ENCODE peak calls at places on chromosome 22, in six cellular contexts. F, D, B, V, P and G are unnamed samples. For H3K4me1, the result is how much of the 10 kb centered on the place peaks cover.

GRCh38 chr22:34004058-34004457 is 83.8 kb upstream of the LARGE1 start:
- DNase-seq in F (no peak), P (no peak), B (no peak), V (no peak), D (no peak), G (peak)

GRCh38 chr22:40029189-40029890 is 34.6 kb downstream of the FAM83F start:
- DNase-seq in V (no peak), B (peak), P (peak), F (no peak), D (no peak), G (no peak)

GRCh38 chr22:21569459-21570161 is 2.1 kb downstream of the UBE2L3 start:
- DNase-seq in F (no peak), P (peak), V (no peak), D (no peak), B (no peak), G (no peak)

GRCh38 chr22:20811971-20812660 is 38.2 kb downstream of the SERPIND1 start:
- DNase-seq in V (no peak), P (no peak), B (no peak), D (no peak), F (no peak), G (no peak)

GRCh38 chr22:44616882-44617655 is 84.9 kb upstream of the PRR5 start:
- DNase-seq in F (no peak), P (no peak), D (no peak), B (peak), V (no peak), G (no peak)

GRCh38 chr22:38249803-38250641 is 22.8 kb downstream of the TMEM184B start:
- DNase-seq in D (no peak), P (no peak), F (no peak), B (no peak), V (no peak), G (no peak)

GRCh38 chr22:19429950-19430889 is 1.3 kb downstream of the HIRA start:
- DNase-seq in B (no peak), F (no peak), V (peak), D (peak), P (peak), G (peak)

GRCh38 chr22:40396882-40397281 is 26.5 kb downstream of the SGSM3 start:
- DNase-seq in D (peak), P (peak), F (peak), B (no peak), V (peak), G (no peak)

GRCh38 chr22:31046591-31047226 is 34.4 kb upstream of the SMTN start:
- DNase-seq in D (peak), B (peak), P (no peak), V (peak), F (peak), G (peak)

GRCh38 chr22:37077802-37078448 is 26.4 kb downstream of the KCTD17 start:
- DNase-seq in F (no peak), P (peak), D (peak), B (peak), V (peak), G (peak)

GRCh38 chr22:43980996-43981395 is 25.8 kb downstream of the SAMM50 start:
- DNase-seq in V (no peak), F (no peak), P (no peak), B (no peak), D (no peak), G (no peak)

GRCh38 chr22:38414009-38414395 is 41.0 kb downstream of the KCNJ4 start:
- DNase-seq in P (no peak), D (no peak), F (no peak), B (peak), V (peak), G (peak)

GRCh38 chr22:24594569-24595120 is 1.8 kb upstream of the LRRC75B start:
- DNase-seq in V (peak), B (no peak), P (no peak), D (no peak), F (no peak), G (no peak)

GRCh38 chr22:34115722-34116121 is 195.4 kb upstream of the LARGE1 start:
- DNase-seq in P (no peak), F (no peak), V (no peak), B (no peak), D (no peak), G (no peak)

GRCh38 chr22:39517470-39517869 is 2.9 kb upstream of the ATF4 start:
- DNase-seq in D (no peak), P (no peak), F (no peak), B (no peak), V (no peak), G (no peak)

GRCh38 chr22:43511276-43511910 is 99.6 kb downstream of the MPPED1 start:
- DNase-seq in V (no peak), F (no peak), D (no peak), B (no peak), P (no peak), G (no peak)

GRCh38 chr22:24503137-24503850 is 8.2 kb downstream of the UPB1 start:
- DNase-seq in P (peak), B (peak), F (peak), D (peak), V (no peak), G (no peak)

GRCh38 chr22:49934144-49934890 is 15.9 kb downstream of the CRELD2 start:
- DNase-seq in D (no peak), P (no peak), F (peak), B (peak), V (peak), G (peak)

GRCh38 chr22:50010676-50011446 is 1.7 kb downstream of the IL17REL start:
- DNase-seq in P (no peak), B (no peak), V (no peak), F (no peak), D (no peak), G (no peak)

GRCh38 chr22:41925783-41926460 is 684 bp downstream of the TNFRSF13C start:
- DNase-seq in F (no peak), P (peak), D (peak), B (peak), V (peak), G (no peak)

GRCh38 chr22:41922940-41923594 is 3.5 kb downstream of the TNFRSF13C start:
- DNase-seq in P (no peak), F (no peak), B (no peak), V (no peak), D (no peak), G (no peak)

GRCh38 chr22:41922336-41922735 is 4.3 kb downstream of the TNFRSF13C start:
- DNase-seq in V (no peak), B (no peak), D (no peak), P (no peak), F (no peak), G (no peak)

GRCh38 chr22:41920271-41920976 is 5.5 kb upstream of the SHISA8 start:
- DNase-seq in P (no peak), F (no peak), B (no peak), V (no peak), D (no peak), G (no peak)

GRCh38 chr22:41923595-41924276 is 2.9 kb downstream of the TNFRSF13C start:
- DNase-seq in F (no peak), V (no peak), P (no peak), D (no peak), B (no peak), G (no peak)
- H3K4me1 ChIP-seq in F (under half), V (under half), P (under half), D (under half), B (under half), G (under half)

GRCh38 chr22:46773074-46773473 is 10.6 kb downstream of the TBC1D22A start:
- DNase-seq in F (no peak), B (no peak), D (no peak), P (no peak), V (no peak), G (no peak)
- H3K4me1 ChIP-seq in F (under half), B (half or more), D (under half), P (under half), V (under half), G (under half)

GRCh38 chr22:32998373-32998772 is 59.8 kb downstream of the SYN3 start:
- DNase-seq in P (no peak), B (no peak), F (no peak), D (no peak), V (no peak), G (no peak)
- H3K4me1 ChIP-seq in P (under half), B (under half), F (under half), D (under half), V (under half), G (under half)

GRCh38 chr22:41917906-41918791 is 3.3 kb upstream of the SHISA8 start:
- DNase-seq in P (no peak), F (no peak), B (peak), V (no peak), D (no peak), G (no peak)
- H3K4me1 ChIP-seq in P (under half), F (under half), B (under half), V (under half), D (under half), G (under half)

DNA sequence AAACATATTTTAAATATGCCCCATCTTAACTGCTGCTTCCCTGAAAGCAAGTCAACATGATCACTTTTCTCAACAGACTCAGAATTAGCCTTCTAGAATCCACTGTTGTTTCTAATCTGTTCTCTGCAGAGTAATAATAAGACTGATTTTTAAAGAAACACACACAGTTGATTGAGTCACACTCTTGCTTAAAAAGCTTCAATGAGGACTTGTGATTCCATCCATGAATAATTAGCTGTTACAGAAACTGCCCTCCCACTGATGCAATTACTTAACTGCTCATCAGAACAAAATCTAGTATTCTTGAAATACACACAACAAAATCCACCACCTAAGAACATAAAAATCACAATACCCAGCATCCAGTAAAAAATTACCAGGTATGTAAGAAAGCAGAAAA is 100.5 kb upstream of the TIMP3 start:
- DNase-seq in V (no peak), B (no peak), P (no peak), F (no peak), D (no peak), G (no peak)
- H3K4me1 ChIP-seq in V (under half), B (under half), P (under half), F (under half), D (under half), G (under half)

DNA sequence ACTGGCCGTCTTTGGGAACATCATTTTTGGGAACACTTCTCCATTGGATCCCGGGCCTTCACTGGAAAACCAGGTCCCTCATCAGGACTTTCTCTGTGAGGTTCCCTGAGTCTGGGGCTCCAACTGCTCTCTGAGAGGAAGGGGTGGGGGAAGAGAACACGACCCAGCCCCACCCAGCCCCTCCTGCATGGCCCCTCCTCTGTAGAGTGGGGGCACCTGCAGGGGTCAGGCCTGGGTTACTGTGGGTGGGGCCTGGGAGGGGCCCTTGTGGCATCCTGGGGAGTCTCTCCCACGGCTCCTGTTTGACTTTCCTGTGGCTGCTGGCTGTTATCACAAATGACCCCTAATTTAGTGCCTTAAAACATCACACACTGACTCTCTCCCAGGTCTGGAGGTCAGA is 36.3 kb downstream of the IGLL5 start:
- DNase-seq in B (no peak), P (no peak), F (no peak), D (no peak), V (no peak), G (peak)
- H3K4me1 ChIP-seq in B (under half), P (under half), F (under half), D (under half), V (under half), G (under half)

GRCh38 chr22:46072030-46072881 is 78.1 kb upstream of the PPARA start:
- DNase-seq in P (peak), F (no peak), B (peak), V (peak), D (peak), G (peak)

GRCh38 chr22:46070215-46070721 is 80.1 kb upstream of the PPARA start:
- DNase-seq in F (peak), P (peak), D (peak), V (peak), B (peak), G (peak)

GRCh38 chr22:46070722-46071450 is 79.4 kb upstream of the PPARA start:
- DNase-seq in D (peak), F (no peak), B (peak), P (peak), V (peak), G (peak)

GRCh38 chr22:46072981-46073682 is 77.2 kb upstream of the PPARA start:
- DNase-seq in P (no peak), D (no peak), F (no peak), V (peak), B (peak), G (peak)

DNA sequence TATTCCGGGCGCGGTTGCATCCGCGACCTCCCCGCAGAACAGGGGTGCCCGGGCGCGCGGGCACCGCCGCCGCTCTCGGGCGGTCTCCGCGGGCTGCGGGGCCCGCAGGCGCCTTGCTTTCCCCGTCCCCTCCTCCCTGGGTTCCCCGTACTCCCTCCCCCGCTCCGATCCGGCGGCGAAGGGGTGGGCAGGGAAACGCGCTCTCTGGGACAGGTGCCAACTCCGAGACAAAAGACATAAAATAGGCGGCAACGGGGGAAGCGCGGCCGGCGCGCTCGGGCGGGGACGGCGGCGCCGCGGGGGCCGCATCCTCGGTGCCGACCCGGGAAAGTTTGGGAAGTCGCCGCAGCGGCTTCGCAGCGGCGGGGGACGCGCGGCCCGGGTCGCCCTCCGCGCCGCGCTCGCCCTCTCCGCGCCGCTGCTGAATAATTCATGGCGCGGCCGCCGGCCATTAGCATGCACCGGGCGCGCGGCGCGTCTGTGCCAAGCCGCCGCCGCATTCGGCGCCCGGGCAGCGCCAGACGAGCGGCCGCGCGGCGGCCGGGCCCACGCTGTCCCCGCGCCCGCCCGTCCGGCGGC is 78.8 kb upstream of the PPARA start:
- DNase-seq in P (peak), B (peak), D (peak), F (peak), V (peak), G (peak)
- H3K4me1 ChIP-seq in P (under half), B (under half), D (under half), F (under half), V (under half), G (under half)

GRCh38 chr22:28243539-28243938 is 324.5 kb upstream of the PITPNB start:
- DNase-seq in V (no peak), P (no peak), B (no peak), F (no peak), D (no peak), G (no peak)
- H3K4me1 ChIP-seq in V (under half), P (under half), B (under half), F (under half), D (under half), G (under half)

GRCh38 chr22:48343461-48343860 is 1484.2 kb downstream of the BRD1 start:
- DNase-seq in B (peak), D (no peak), V (no peak), P (no peak), F (no peak), G (no peak)

GRCh38 chr22:48340191-48340590 is 1487.5 kb downstream of the BRD1 start:
- DNase-seq in B (peak), V (no peak), D (no peak), F (no peak), P (no peak), G (no peak)

GRCh38 chr22:48340727-48341709 is 1486.7 kb downstream of the BRD1 start:
- DNase-seq in B (peak), P (no peak), F (no peak), V (no peak), D (peak), G (no peak)

GRCh38 chr22:48342016-48342415 is 1485.7 kb downstream of the BRD1 start:
- DNase-seq in D (no peak), B (peak), F (no peak), V (no peak), P (no peak), G (no peak)

GRCh38 chr22:48342732-48343131 is 1484.9 kb downstream of the BRD1 start:
- DNase-seq in P (no peak), F (no peak), V (no peak), B (peak), D (no peak), G (peak)
- H3K4me1 ChIP-seq in P (under half), F (under half), V (under half), B (under half), D (under half), G (under half)